ENCODE peak calls at places on chromosomes 13 and 19, in five cellular contexts. F is cardiac muscle cell, U is Panc1, T is left ventricle myocardium inferior, P is breast epithelium. O is an unnamed sample. For H3K4me1, the result is how much of the 10 kb centered on the place peaks cover.

GRCh38 chr13:100512422-100512821 is 76.2 kb downstream of the GGACT start:
- DNase-seq in F (peak), U (no peak), T (no peak), P (no peak), O (no peak)

GRCh38 chr19:27774827-27775226 is 1438.1 kb downstream of the UQCRFS1 start:
- DNase-seq in F (no peak), U (no peak), T (no peak), P (no peak), O (no peak)

GRCh38 chr19:21851596-21852345 is 15.8 kb upstream of the ZNF43 start:
- DNase-seq in F (peak), U (peak), T (peak), P (peak), O (peak)

GRCh38 chr19:16355293-16356043 is 30.8 kb downstream of the KLF2 start:
- DNase-seq in F (peak), U (no peak), T (peak), P (no peak), O (peak)

GRCh38 chr19:53877361-53877766 is 4.6 kb upstream of the PRKCG start:
- DNase-seq in F (peak), U (no peak), T (no peak), P (no peak), O (no peak)

GRCh38 chr19:34837262-34837661 is 64.2 kb upstream of the ZNF599 start:
- DNase-seq in F (peak), U (no peak), T (peak), P (no peak), O (peak)

GRCh38 chr13:112341976-112342735 is 34.0 kb upstream of the SPACA7 start:
- DNase-seq in F (no peak), U (no peak), T (no peak), P (no peak), O (no peak)

GRCh38 chr13:73938375-73939070 is 195.7 kb downstream of the KLF12 start:
- DNase-seq in F (peak), U (no peak), T (no peak), P (no peak), O (no peak)

GRCh38 chr19:58334691-58335249 is 8.0 kb downstream of the ZSCAN22 start:
- DNase-seq in F (no peak), U (no peak), T (no peak), P (no peak), O (no peak)

GRCh38 chr19:28569132-28570114 is 643.5 kb downstream of the UQCRFS1 start:
- DNase-seq in F (no peak), U (no peak), T (no peak), P (no peak), O (no peak)

GRCh38 chr19:42048992-42049391 is 21.0 kb downstream of the GRIK5 start:
- DNase-seq in F (no peak), U (no peak), T (no peak), P (no peak), O (no peak)

GRCh38 chr13:43223206-43223605 is 199.8 kb downstream of the DNAJC15 start:
- DNase-seq in F (no peak), U (no peak), T (no peak), P (no peak), O (no peak)

GRCh38 chr13:27264181-27264580 is 6.4 kb upstream of the RASL11A start:
- DNase-seq in F (peak), U (no peak), T (no peak), P (no peak), O (no peak)

GRCh38 chr13:49098771-49099512 is 121.2 kb upstream of the MLNR start:
- DNase-seq in F (peak), U (no peak), T (no peak), P (no peak), O (no peak)

GRCh38 chr19:40576181-40576584 is 490 bp upstream of the SHKBP1 start:
- DNase-seq in F (no peak), U (no peak), T (no peak), P (no peak), O (no peak)

GRCh38 chr13:94416454-94417080 is 62.9 kb downstream of the DCT start:
- DNase-seq in F (peak), U (no peak), T (no peak), P (no peak), O (no peak)

GRCh38 chr19:50896591-50897190 is 14.5 kb downstream of the KLK4 start:
- DNase-seq in F (peak), U (peak), T (no peak), P (peak), O (no peak)

GRCh38 chr19:18416778-18417249 is 2.4 kb upstream of the SSBP4 start:
- DNase-seq in F (peak), U (no peak), T (peak), P (peak), O (peak)

GRCh38 chr13:99972190-99972731 is 694 bp upstream of the ZIC5 start:
- DNase-seq in F (no peak), U (no peak), T (no peak), P (no peak), O (no peak)

GRCh38 chr19:29475469-29475868 is 50.3 kb upstream of the VSTM2B start:
- DNase-seq in F (no peak), U (no peak), T (no peak), P (no peak), O (no peak)

GRCh38 chr19:920051-920857 is 3.1 kb downstream of the KISS1R start:
- DNase-seq in F (peak), U (no peak), T (no peak), P (no peak), O (no peak)

GRCh38 chr13:109214393-109214792 is 572.0 kb downstream of the IRS2 start:
- DNase-seq in F (no peak), U (no peak), T (no peak), P (no peak), O (no peak)

GRCh38 chr13:109209526-109209925 is 576.9 kb downstream of the IRS2 start:
- DNase-seq in F (no peak), U (no peak), T (no peak), P (no peak), O (no peak)

GRCh38 chr13:109212630-109213029 is 573.8 kb downstream of the IRS2 start:
- DNase-seq in F (no peak), U (no peak), T (no peak), P (no peak), O (no peak)

GRCh38 chr13:109213714-109214113 is 572.7 kb downstream of the IRS2 start:
- DNase-seq in F (no peak), U (no peak), T (no peak), P (no peak), O (no peak)

GRCh38 chr13:109211616-109212015 is 574.8 kb downstream of the IRS2 start:
- DNase-seq in F (no peak), U (no peak), T (no peak), P (peak), O (no peak)
- H3K4me1 ChIP-seq in F (under half), U (under half), T (under half), P (under half), O (under half)

GRCh38 chr19:7199613-7200533 is 94.3 kb downstream of the INSR start:
- DNase-seq in F (no peak), U (no peak), T (no peak), P (no peak), O (no peak)
- H3K4me1 ChIP-seq in F (under half), U (under half), T (under half), P (under half), O (under half)

GRCh38 chr19:2034729-2035589 is 16.1 kb downstream of the MKNK2 start:
- DNase-seq in F (peak), U (no peak), T (no peak), P (no peak), O (peak)
- H3K4me1 ChIP-seq in F (under half), U (under half), T (under half), P (under half), O (under half)

GRCh38 chr19:48961051-48961649 is 4.0 kb upstream of the FTL start:
- DNase-seq in F (no peak), U (no peak), T (no peak), P (no peak), O (peak)

GRCh38 chr19:48963371-48964204 is 1.5 kb upstream of the FTL start:
- DNase-seq in F (peak), U (no peak), T (peak), P (peak), O (peak)

GRCh38 chr19:48962849-48963165 is 2.3 kb upstream of the FTL start:
- DNase-seq in F (no peak), U (no peak), T (no peak), P (no peak), O (no peak)

GRCh38 chr19:48962029-48962848 is 2.9 kb upstream of the FTL start:
- DNase-seq in F (peak), U (no peak), T (peak), P (no peak), O (peak)

GRCh38 chr19:48961673-48962028 is 3.5 kb upstream of the FTL start:
- DNase-seq in F (no peak), U (no peak), T (no peak), P (no peak), O (no peak)
- H3K4me1 ChIP-seq in F (under half), U (under half), T (under half), P (under half), O (under half)

DNA sequence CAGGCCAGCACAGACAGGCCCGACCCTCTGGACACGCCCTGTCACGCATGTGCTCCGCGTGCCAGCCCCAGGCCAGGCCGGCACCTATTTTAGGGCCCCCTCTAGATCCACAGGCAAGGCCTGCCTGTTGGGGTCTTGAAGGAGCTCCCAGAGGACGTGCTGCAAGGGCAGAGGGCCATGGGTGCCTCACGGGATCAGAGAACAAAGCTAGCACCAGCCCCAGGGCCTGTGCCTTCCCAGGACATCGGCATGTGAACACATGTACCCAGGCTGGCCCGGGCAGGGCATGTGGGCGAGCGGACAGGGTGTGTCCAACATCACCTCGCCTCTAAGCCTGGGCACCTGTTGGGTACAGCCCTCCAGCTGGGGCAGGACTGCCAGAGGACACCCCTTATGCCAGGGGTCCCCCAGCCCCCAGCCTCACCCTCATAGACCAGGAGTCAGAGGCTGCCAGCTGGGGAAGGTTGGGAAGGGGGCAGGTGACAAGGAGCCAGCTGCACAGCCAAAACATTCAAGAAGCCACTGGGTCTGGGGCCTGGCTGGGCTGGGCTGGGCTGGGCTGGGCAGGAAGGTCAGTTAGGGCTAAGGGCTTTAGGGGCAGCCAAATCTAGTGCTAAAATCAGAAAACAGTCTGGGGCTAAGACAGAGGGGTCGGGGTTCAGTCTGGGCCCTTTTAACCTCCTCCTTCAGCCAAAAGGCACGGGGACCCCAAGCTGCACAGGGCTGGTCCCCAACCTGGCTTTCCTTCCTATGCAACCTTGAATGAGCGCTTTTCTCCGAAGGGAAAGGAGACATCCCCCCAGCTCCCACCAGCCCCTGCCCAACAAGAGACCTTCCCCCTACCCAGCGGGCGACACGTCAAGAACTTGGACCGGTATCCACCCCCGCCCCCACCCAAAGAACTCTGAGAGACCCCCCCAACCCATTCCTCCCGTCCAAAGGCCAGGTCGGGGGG is 35.3 kb upstream of the NANOS3 start:
- DNase-seq in F (peak), U (no peak), T (no peak), P (peak), O (peak)
- H3K4me1 ChIP-seq in F (under half), U (under half), T (half or more), P (under half), O (under half)

GRCh38 chr19:2429917-2430570 is 2.7 kb upstream of the TIMM13 start:
- DNase-seq in F (no peak), U (no peak), T (no peak), P (no peak), O (no peak)
- H3K4me1 ChIP-seq in F (under half), U (under half), T (under half), P (under half), O (under half)

DNA sequence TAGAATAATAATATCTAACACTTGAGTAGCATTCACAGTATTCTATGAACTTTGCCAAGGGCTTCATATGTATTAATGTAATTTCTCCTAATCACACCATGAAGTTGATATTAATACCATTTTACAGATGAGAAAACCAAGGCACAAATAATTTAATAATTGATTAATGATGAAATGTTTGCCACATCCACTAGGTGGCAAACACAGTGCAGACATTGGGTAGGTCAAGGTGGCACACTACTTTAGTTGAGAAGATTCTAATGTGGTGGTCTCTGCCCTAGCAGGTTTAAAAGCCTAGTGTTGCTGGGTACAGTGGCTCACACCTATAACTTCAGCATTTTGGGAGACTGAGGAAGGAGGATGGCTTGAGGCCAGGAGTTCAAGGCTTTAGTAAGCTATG is 412.4 kb downstream of the SUCLA2 start:
- DNase-seq in F (peak), U (no peak), T (no peak), P (no peak), O (no peak)
- H3K4me1 ChIP-seq in F (under half), U (under half), T (under half), P (under half), O (under half)

GRCh38 chr19:46296722-46297431 is at the start of gene HIF3A:
- DNase-seq in F (peak), U (no peak), T (peak), P (no peak), O (peak)

GRCh38 chr19:46299004-46299509 is 2.2 kb downstream of the HIF3A start:
- DNase-seq in F (peak), U (no peak), T (peak), P (peak), O (peak)

GRCh38 chr19:46298477-46299003 is 1.7 kb downstream of the HIF3A start:
- DNase-seq in F (no peak), U (no peak), T (no peak), P (no peak), O (no peak)

GRCh38 chr19:46297700-46298476 is 1.0 kb downstream of the HIF3A start:
- DNase-seq in F (peak), U (no peak), T (peak), P (peak), O (peak)

DNA sequence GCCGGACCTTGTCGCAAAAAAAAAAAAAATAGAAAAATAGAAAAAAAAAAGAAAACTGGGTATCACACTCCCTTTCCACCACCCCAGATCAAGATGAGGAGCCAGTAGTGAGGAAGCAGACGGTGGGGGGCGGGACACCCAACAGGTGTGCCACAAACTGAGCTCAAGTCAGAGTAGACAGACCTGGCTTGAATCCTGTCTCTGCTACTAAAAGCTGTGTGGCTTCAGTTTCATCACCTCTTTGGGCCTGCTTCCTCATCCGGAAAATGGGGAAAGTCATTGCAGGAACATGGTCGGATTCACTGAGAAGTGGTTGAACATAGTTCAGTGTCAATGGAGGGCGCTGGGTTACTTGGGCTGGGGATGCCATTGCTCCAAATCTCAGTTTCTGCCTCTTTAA is 2.9 kb downstream of the HIF3A start:
- DNase-seq in F (peak), U (no peak), T (no peak), P (no peak), O (no peak)
- H3K4me1 ChIP-seq in F (half or more), U (under half), T (half or more), P (under half), O (under half)

GRCh38 chr13:29581666-29582065 is 13.8 kb downstream of the SLC7A1 start:
- DNase-seq in F (no peak), U (no peak), T (no peak), P (peak), O (no peak)
- H3K4me1 ChIP-seq in F (under half), U (under half), T (half or more), P (under half), O (under half)

DNA sequence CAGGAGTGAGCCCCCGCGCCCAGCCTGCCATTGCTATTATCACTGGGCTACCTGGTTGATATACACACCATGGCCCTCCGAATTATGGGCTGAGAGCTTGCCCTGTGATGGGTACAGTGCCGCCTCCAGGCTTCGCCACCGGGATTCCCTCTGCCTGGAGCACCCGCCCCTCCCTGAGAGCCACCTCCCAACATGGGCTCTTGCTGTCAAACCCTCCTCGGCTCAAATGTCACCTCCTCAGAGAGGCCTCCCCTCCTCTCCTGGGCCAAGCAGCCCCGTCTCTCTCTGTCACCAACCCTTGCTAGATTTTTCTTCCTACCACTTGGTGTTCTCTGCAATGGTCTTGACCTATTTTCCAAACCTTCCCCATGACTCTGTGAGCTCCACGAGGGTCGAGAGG is 12.2 kb upstream of the TLE2 start:
- DNase-seq in F (no peak), U (no peak), T (no peak), P (no peak), O (no peak)
- H3K4me1 ChIP-seq in F (under half), U (under half), T (under half), P (under half), O (under half)